ENCODE peak calls at places on chromosomes 7 and 10, in five cellular contexts. One of them, this sample, is unnamed.

GRCh38 chr7:119228482-119228881 is 1004.0 kb downstream of the ANKRD7 start:
- DNase-seq in AG04450: no peak
- DNase-seq in body of pancreas: no peak
- DNase-seq in dorsolateral prefrontal cortex: no peak
- DNase-seq in colonic mucosa: no peak
- DNase-seq in this sample: no peak

GRCh38 chr7:125061776-125062397 is 132.3 kb upstream of the POT1 start:
- DNase-seq in colonic mucosa: no peak
- DNase-seq in dorsolateral prefrontal cortex: no peak
- DNase-seq in AG04450: no peak
- DNase-seq in body of pancreas: no peak
- DNase-seq in this sample: peak; percentile 24

GRCh38 chr10:97502916-97503315 is 4.2 kb downstream of the UBTD1 start:
- DNase-seq in body of pancreas: no peak
- DNase-seq in AG04450: no peak
- DNase-seq in dorsolateral prefrontal cortex: no peak
- DNase-seq in colonic mucosa: no peak
- DNase-seq in this sample: no peak

GRCh38 chr7:77982926-77983550 is 184.5 kb downstream of the PHTF2 start:
- DNase-seq in AG04450: no peak
- DNase-seq in body of pancreas: no peak
- DNase-seq in dorsolateral prefrontal cortex: no peak
- DNase-seq in colonic mucosa: no peak
- DNase-seq in this sample: peak; percentile 71

GRCh38 chr10:118471863-118472262 is 123.6 kb downstream of the PRLHR start:
- DNase-seq in AG04450: no peak
- DNase-seq in dorsolateral prefrontal cortex: no peak
- DNase-seq in colonic mucosa: no peak
- DNase-seq in body of pancreas: no peak
- DNase-seq in this sample: peak; percentile 49

GRCh38 chr7:56078196-56078595 is 14.1 kb downstream of the SUMF2 start:
- DNase-seq in dorsolateral prefrontal cortex: no peak
- DNase-seq in AG04450: no peak
- DNase-seq in colonic mucosa: no peak
- DNase-seq in body of pancreas: no peak
- DNase-seq in this sample: no peak

GRCh38 chr7:118288098-118288497 is 63.6 kb downstream of the ANKRD7 start:
- DNase-seq in dorsolateral prefrontal cortex: no peak
- DNase-seq in AG04450: no peak
- DNase-seq in colonic mucosa: no peak
- DNase-seq in body of pancreas: no peak
- DNase-seq in this sample: no peak

GRCh38 chr10:114635101-114635500 is 23.0 kb downstream of the ABLIM1 start:
- DNase-seq in AG04450: no peak
- DNase-seq in dorsolateral prefrontal cortex: no peak
- DNase-seq in colonic mucosa: no peak
- DNase-seq in body of pancreas: no peak
- DNase-seq in this sample: no peak

GRCh38 chr7:37218956-37219355 is 229.7 kb downstream of the ELMO1 start:
- DNase-seq in colonic mucosa: no peak
- DNase-seq in AG04450: no peak
- DNase-seq in dorsolateral prefrontal cortex: no peak
- DNase-seq in body of pancreas: no peak
- DNase-seq in this sample: no peak

GRCh38 chr7:95330194-95331003 is 6.1 kb upstream of the PON1 start:
- DNase-seq in body of pancreas: no peak
- DNase-seq in AG04450: no peak
- DNase-seq in dorsolateral prefrontal cortex: peak; percentile 12
- DNase-seq in colonic mucosa: no peak
- DNase-seq in this sample: no peak
- H3K27ac ChIP-seq in body of pancreas: no peak overlapping the region
- H3K27ac ChIP-seq in AG04450: no peak overlapping the region
- H3K27ac ChIP-seq in dorsolateral prefrontal cortex: no peak overlapping the region
- H3K27ac ChIP-seq in colonic mucosa: no peak overlapping the region
- H3K27ac ChIP-seq in this sample: no peak overlapping the region

DNA sequence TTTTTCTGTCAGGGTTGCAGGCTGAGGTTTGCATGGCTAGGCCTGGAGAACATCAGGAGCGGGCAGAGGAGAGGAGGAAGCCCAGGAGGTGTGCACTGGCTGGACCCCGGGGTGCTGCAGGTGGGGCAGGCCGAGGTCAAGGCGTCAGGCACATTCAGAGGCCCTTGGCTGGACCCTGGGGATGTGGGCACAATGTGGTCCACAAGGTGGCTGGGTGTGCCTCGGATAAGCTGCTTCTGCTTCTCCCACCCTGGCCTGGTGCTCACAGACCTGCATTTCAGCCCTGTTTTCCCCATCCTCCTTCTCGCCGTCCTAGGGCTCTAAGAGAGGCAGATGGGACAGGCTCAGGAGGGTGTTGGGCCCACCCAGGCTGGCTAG is 108.2 kb downstream of the ADCY1 start:
- DNase-seq in dorsolateral prefrontal cortex: no peak
- DNase-seq in colonic mucosa: peak; percentile 11
- DNase-seq in AG04450: no peak
- DNase-seq in body of pancreas: no peak
- DNase-seq in this sample: no peak
- H3K27ac ChIP-seq in dorsolateral prefrontal cortex: no peak overlapping the region
- H3K27ac ChIP-seq in colonic mucosa: no peak overlapping the region
- H3K27ac ChIP-seq in AG04450: no peak overlapping the region
- H3K27ac ChIP-seq in body of pancreas: no peak overlapping the region
- H3K27ac ChIP-seq in this sample: no peak overlapping the region

DNA sequence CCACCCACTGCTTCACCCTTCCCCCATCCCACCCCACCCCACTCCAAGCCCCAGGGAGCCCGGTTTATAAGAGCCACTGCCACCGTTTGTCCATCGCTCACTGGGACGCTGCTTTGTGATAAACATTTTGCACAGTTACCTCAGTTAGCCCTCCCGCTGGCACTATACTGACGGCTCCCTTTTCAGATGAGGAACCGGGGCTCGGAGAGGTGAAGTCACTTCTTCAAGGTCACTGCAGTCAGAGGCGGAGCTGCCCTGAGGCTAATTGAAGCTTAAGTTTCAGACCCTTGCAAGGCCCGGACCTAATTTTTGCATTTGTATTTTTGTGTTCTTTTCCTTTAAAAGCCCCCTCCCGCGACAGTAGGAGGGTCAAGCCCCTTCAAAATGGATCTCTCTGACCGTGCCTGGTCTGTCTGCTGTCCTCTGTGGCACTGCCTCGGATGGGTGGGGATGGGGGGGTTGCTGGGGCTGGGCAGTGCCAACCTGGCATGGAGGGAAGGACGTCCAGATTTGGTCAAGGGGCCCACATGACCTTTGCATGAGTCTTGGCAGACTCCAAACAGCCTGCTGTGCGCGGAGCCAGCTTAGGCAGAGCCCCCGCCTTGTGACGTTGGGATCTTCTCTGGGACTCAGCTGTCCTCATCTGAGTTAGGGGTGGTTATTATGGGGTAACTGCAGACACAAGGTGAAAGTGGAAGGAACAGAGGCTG is 17.7 kb upstream of the NODAL start:
- DNase-seq in body of pancreas: no peak
- DNase-seq in dorsolateral prefrontal cortex: no peak
- DNase-seq in AG04450: no peak
- DNase-seq in colonic mucosa: no peak
- DNase-seq in this sample: no peak
- H3K27ac ChIP-seq in body of pancreas: peak overlapping the region; percentile 57
- H3K27ac ChIP-seq in dorsolateral prefrontal cortex: no peak overlapping the region
- H3K27ac ChIP-seq in AG04450: no peak overlapping the region
- H3K27ac ChIP-seq in colonic mucosa: no peak overlapping the region
- H3K27ac ChIP-seq in this sample: no peak overlapping the region

GRCh38 chr10:74586088-74586585 is 240.3 kb upstream of the KAT6B start:
- DNase-seq in body of pancreas: peak; percentile 28
- DNase-seq in AG04450: no peak
- DNase-seq in dorsolateral prefrontal cortex: no peak
- DNase-seq in colonic mucosa: no peak
- DNase-seq in this sample: no peak
- H3K27ac ChIP-seq in body of pancreas: peak overlapping the region; percentile 57
- H3K27ac ChIP-seq in AG04450: no peak overlapping the region
- H3K27ac ChIP-seq in dorsolateral prefrontal cortex: no peak overlapping the region
- H3K27ac ChIP-seq in colonic mucosa: no peak overlapping the region
- H3K27ac ChIP-seq in this sample: no peak overlapping the region

DNA sequence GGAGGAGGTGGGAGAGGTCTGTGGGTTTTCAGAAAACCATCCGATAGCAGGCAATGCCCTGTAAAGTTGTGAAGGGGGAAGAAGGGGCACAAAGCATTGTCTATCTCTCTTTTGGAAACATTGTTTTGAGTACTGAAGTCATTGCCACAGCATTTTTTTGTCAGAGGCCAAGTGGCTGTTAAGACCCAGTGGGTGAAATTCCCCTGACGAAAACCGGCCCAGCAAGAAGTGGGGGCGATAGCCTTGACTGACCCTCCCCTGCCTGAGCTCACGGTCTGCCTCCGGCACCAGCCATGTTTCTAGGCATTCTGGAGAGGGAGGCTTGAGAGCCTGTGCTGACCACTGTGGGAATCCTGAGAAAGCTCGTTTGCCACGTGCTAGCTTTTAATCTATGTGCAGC is 144.7 kb downstream of the RPS24 start:
- DNase-seq in body of pancreas: no peak
- DNase-seq in colonic mucosa: no peak
- DNase-seq in dorsolateral prefrontal cortex: no peak
- DNase-seq in AG04450: no peak
- DNase-seq in this sample: no peak
- H3K27ac ChIP-seq in body of pancreas: no peak overlapping the region
- H3K27ac ChIP-seq in colonic mucosa: no peak overlapping the region
- H3K27ac ChIP-seq in dorsolateral prefrontal cortex: peak overlapping the region; percentile 52
- H3K27ac ChIP-seq in AG04450: no peak overlapping the region
- H3K27ac ChIP-seq in this sample: no peak overlapping the region

GRCh38 chr10:23193435-23194074 is 1.4 kb downstream of the PTF1A start:
- DNase-seq in body of pancreas: no peak
- DNase-seq in AG04450: no peak
- DNase-seq in colonic mucosa: no peak
- DNase-seq in dorsolateral prefrontal cortex: no peak
- DNase-seq in this sample: no peak

GRCh38 chr10:23195846-23196200 is 3.7 kb downstream of the PTF1A start:
- DNase-seq in body of pancreas: no peak
- DNase-seq in AG04450: no peak
- DNase-seq in colonic mucosa: no peak
- DNase-seq in dorsolateral prefrontal cortex: no peak
- DNase-seq in this sample: no peak

GRCh38 chr10:23194966-23195845 is 3.1 kb downstream of the PTF1A start:
- DNase-seq in body of pancreas: peak; percentile 67
- DNase-seq in AG04450: no peak
- DNase-seq in dorsolateral prefrontal cortex: no peak
- DNase-seq in colonic mucosa: no peak
- DNase-seq in this sample: no peak

GRCh38 chr10:23192741-23193434 is 776 bp downstream of the PTF1A start:
- DNase-seq in colonic mucosa: no peak
- DNase-seq in AG04450: no peak
- DNase-seq in dorsolateral prefrontal cortex: no peak
- DNase-seq in body of pancreas: peak; percentile 52
- DNase-seq in this sample: no peak

GRCh38 chr10:23194471-23194965 is 2.4 kb downstream of the PTF1A start:
- DNase-seq in colonic mucosa: no peak
- DNase-seq in AG04450: no peak
- DNase-seq in body of pancreas: no peak
- DNase-seq in dorsolateral prefrontal cortex: no peak
- DNase-seq in this sample: no peak
- H3K27ac ChIP-seq in colonic mucosa: no peak overlapping the region
- H3K27ac ChIP-seq in AG04450: no peak overlapping the region
- H3K27ac ChIP-seq in body of pancreas: peak overlapping the region; percentile 80
- H3K27ac ChIP-seq in dorsolateral prefrontal cortex: no peak overlapping the region
- H3K27ac ChIP-seq in this sample: no peak overlapping the region

GRCh38 chr7:20144801-20145200 is 72.4 kb downstream of the MACC1 start:
- DNase-seq in colonic mucosa: no peak
- DNase-seq in body of pancreas: no peak
- DNase-seq in dorsolateral prefrontal cortex: no peak
- DNase-seq in AG04450: no peak
- DNase-seq in this sample: no peak
- H3K27ac ChIP-seq in colonic mucosa: no peak overlapping the region
- H3K27ac ChIP-seq in body of pancreas: no peak overlapping the region
- H3K27ac ChIP-seq in dorsolateral prefrontal cortex: no peak overlapping the region
- H3K27ac ChIP-seq in AG04450: no peak overlapping the region
- H3K27ac ChIP-seq in this sample: no peak overlapping the region

GRCh38 chr7:75727881-75728592 is 10.7 kb downstream of the HIP1 start:
- DNase-seq in AG04450: no peak
- DNase-seq in body of pancreas: peak; percentile 80
- DNase-seq in colonic mucosa: peak; percentile 95
- DNase-seq in dorsolateral prefrontal cortex: no peak
- DNase-seq in this sample: peak; percentile 45
- H3K27ac ChIP-seq in AG04450: no peak overlapping the region
- H3K27ac ChIP-seq in body of pancreas: peak overlapping the region; percentile 45
- H3K27ac ChIP-seq in colonic mucosa: peak overlapping the region; percentile 50
- H3K27ac ChIP-seq in dorsolateral prefrontal cortex: no peak overlapping the region
- H3K27ac ChIP-seq in this sample: peak overlapping the region; percentile 74

DNA sequence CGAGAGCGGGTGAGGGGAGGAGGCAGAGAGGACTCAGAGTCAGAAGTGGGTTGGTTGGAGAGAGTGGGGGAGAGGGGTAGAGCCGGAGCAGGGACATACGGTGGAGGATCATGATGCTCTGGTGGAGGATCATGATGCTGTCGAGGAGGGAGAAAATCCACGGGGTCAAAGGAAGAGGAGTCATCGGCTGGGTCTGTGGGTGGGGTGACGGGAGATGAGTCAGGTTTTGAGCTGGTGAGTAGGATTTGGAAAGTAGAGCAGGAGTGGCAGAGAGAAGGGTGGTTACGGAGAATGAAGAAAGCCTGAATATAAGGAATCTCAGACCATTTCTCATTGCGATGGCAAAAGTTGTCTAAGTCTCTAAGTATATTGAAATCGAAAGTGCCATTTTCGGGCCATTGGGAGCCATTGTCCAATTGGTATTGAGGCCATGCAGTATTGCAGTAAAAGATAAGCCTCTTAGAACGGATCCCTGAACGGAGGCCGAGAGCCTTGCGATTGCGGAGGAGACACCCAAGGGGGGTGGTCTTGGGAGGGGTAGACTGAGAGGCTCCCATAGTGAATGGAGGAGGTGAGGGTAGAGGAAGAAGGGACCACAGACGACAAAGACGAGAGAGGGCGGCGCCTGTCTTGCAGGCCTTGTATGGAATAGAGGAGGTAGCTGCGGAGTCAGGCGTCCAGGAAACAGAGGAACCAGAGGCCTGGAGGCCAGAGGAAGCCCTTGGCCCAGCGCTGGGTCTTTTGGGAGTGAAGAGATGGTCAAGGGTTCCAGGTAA is 23.8 kb downstream of the SCIN start:
- DNase-seq in body of pancreas: no peak
- DNase-seq in AG04450: no peak
- DNase-seq in dorsolateral prefrontal cortex: no peak
- DNase-seq in colonic mucosa: no peak
- DNase-seq in this sample: no peak
- H3K27ac ChIP-seq in body of pancreas: no peak overlapping the region
- H3K27ac ChIP-seq in AG04450: no peak overlapping the region
- H3K27ac ChIP-seq in dorsolateral prefrontal cortex: no peak overlapping the region
- H3K27ac ChIP-seq in colonic mucosa: no peak overlapping the region
- H3K27ac ChIP-seq in this sample: no peak overlapping the region

DNA sequence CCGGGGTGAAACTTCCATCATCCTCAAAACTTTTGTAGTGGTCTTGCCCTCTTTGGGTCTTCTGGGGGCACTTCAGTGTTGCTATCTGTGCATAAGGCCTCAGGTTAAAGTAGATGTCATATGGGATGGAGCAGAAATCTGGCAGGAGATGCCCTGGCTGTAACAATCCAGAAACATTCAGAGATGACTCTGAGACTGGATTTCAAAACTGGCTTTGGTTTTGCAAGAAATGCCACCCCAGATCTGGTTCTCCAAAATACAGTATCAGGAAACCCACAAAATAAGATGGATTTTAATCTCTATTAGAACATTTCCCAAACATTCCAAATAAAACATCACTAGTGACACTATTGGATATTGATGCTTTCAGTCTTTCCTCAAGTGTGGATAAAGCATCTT is 191.5 kb downstream of the REEP3 start:
- DNase-seq in body of pancreas: no peak
- DNase-seq in dorsolateral prefrontal cortex: no peak
- DNase-seq in colonic mucosa: no peak
- DNase-seq in AG04450: no peak
- DNase-seq in this sample: no peak
- H3K27ac ChIP-seq in body of pancreas: peak overlapping the region; percentile 94
- H3K27ac ChIP-seq in dorsolateral prefrontal cortex: peak overlapping the region; percentile 56
- H3K27ac ChIP-seq in colonic mucosa: peak overlapping the region; percentile 62
- H3K27ac ChIP-seq in AG04450: peak overlapping the region; percentile 4
- H3K27ac ChIP-seq in this sample: peak overlapping the region; percentile 73

This sample was measured in epithelial cell of prostate.